ENCODE peak calls at places on chromosomes 3 and 15, in four cellular contexts. One of them, this sample, is unnamed.

GRCh38 chr3:139759470-139759869 is 81.7 kb upstream of the NMNAT3 start:
- DNase-seq in fibroblast of mammary gland: no peak
- DNase-seq in EH: peak; percentile 13
- DNase-seq in activated CD8-positive, alpha-beta memory T cell treated with anti-CD3 and anti-CD28 coated beads, Interleukin-2, amount 50 U/mL, for 4 hours: no peak
- DNase-seq in this sample: no peak

GRCh38 chr3:138726966-138727365 is 107.8 kb downstream of the PIK3CB start:
- DNase-seq in activated CD8-positive, alpha-beta memory T cell treated with anti-CD3 and anti-CD28 coated beads, Interleukin-2, amount 50 U/mL, for 4 hours: no peak
- DNase-seq in fibroblast of mammary gland: peak; percentile 54
- DNase-seq in EH: peak; percentile 17
- DNase-seq in this sample: no peak

GRCh38 chr3:102129774-102130608 is 280.7 kb downstream of the NFKBIZ start:
- DNase-seq in fibroblast of mammary gland: peak; percentile 92
- DNase-seq in activated CD8-positive, alpha-beta memory T cell treated with anti-CD3 and anti-CD28 coated beads, Interleukin-2, amount 50 U/mL, for 4 hours: no peak
- DNase-seq in EH: peak; percentile 82
- DNase-seq in this sample: peak; percentile 93

GRCh38 chr3:114827495-114827894 is 319.6 kb downstream of the ZBTB20 start:
- DNase-seq in EH: peak; percentile 53
- DNase-seq in fibroblast of mammary gland: peak; percentile 71
- DNase-seq in activated CD8-positive, alpha-beta memory T cell treated with anti-CD3 and anti-CD28 coated beads, Interleukin-2, amount 50 U/mL, for 4 hours: no peak
- DNase-seq in this sample: peak; percentile 65

GRCh38 chr3:130992344-130992743 is 34.3 kb downstream of the ASTE1 start:
- DNase-seq in EH: no peak
- DNase-seq in activated CD8-positive, alpha-beta memory T cell treated with anti-CD3 and anti-CD28 coated beads, Interleukin-2, amount 50 U/mL, for 4 hours: no peak
- DNase-seq in fibroblast of mammary gland: no peak
- DNase-seq in this sample: no peak

GRCh38 chr3:177833392-177833791 is 636.1 kb upstream of the TBL1XR1 start:
- DNase-seq in activated CD8-positive, alpha-beta memory T cell treated with anti-CD3 and anti-CD28 coated beads, Interleukin-2, amount 50 U/mL, for 4 hours: no peak
- DNase-seq in fibroblast of mammary gland: no peak
- DNase-seq in EH: no peak
- DNase-seq in this sample: no peak

GRCh38 chr3:136186330-136186729 is 9.8 kb downstream of the MSL2 start:
- DNase-seq in EH: no peak
- DNase-seq in fibroblast of mammary gland: no peak
- DNase-seq in activated CD8-positive, alpha-beta memory T cell treated with anti-CD3 and anti-CD28 coated beads, Interleukin-2, amount 50 U/mL, for 4 hours: no peak
- DNase-seq in this sample: no peak

GRCh38 chr3:177830411-177830849 is 633.1 kb upstream of the TBL1XR1 start:
- DNase-seq in EH: peak; percentile 82
- DNase-seq in fibroblast of mammary gland: peak; percentile 98
- DNase-seq in activated CD8-positive, alpha-beta memory T cell treated with anti-CD3 and anti-CD28 coated beads, Interleukin-2, amount 50 U/mL, for 4 hours: no peak
- DNase-seq in this sample: peak; percentile 85

GRCh38 chr15:36658905-36659304 is 79.5 kb downstream of the CDIN1 start:
- DNase-seq in fibroblast of mammary gland: no peak
- DNase-seq in activated CD8-positive, alpha-beta memory T cell treated with anti-CD3 and anti-CD28 coated beads, Interleukin-2, amount 50 U/mL, for 4 hours: no peak
- DNase-seq in EH: no peak
- DNase-seq in this sample: no peak

GRCh38 chr3:196837819-196838420 is 29.8 kb upstream of the SENP5 start:
- DNase-seq in activated CD8-positive, alpha-beta memory T cell treated with anti-CD3 and anti-CD28 coated beads, Interleukin-2, amount 50 U/mL, for 4 hours: peak; percentile 71
- DNase-seq in EH: peak; percentile 72
- DNase-seq in fibroblast of mammary gland: peak; percentile 75
- DNase-seq in this sample: peak; percentile 58

GRCh38 chr3:127590282-127590592 is 296 bp downstream of the TPRA1 start:
- DNase-seq in fibroblast of mammary gland: peak; percentile 24
- DNase-seq in EH: peak; percentile 49
- DNase-seq in activated CD8-positive, alpha-beta memory T cell treated with anti-CD3 and anti-CD28 coated beads, Interleukin-2, amount 50 U/mL, for 4 hours: peak; percentile 38
- DNase-seq in this sample: no peak

GRCh38 chr3:150602426-150603089 is 563 bp upstream of the SELENOT start:
- DNase-seq in EH: no peak
- DNase-seq in activated CD8-positive, alpha-beta memory T cell treated with anti-CD3 and anti-CD28 coated beads, Interleukin-2, amount 50 U/mL, for 4 hours: no peak
- DNase-seq in fibroblast of mammary gland: no peak
- DNase-seq in this sample: no peak

GRCh38 chr3:12659316-12660015 is 4.5 kb downstream of the RAF1 start:
- DNase-seq in fibroblast of mammary gland: no peak
- DNase-seq in EH: peak; percentile 46
- DNase-seq in activated CD8-positive, alpha-beta memory T cell treated with anti-CD3 and anti-CD28 coated beads, Interleukin-2, amount 50 U/mL, for 4 hours: no peak
- DNase-seq in this sample: no peak

GRCh38 chr3:56939759-56940323 is 120.6 kb upstream of the SPATA12 start:
- DNase-seq in activated CD8-positive, alpha-beta memory T cell treated with anti-CD3 and anti-CD28 coated beads, Interleukin-2, amount 50 U/mL, for 4 hours: no peak
- DNase-seq in fibroblast of mammary gland: no peak
- DNase-seq in EH: no peak
- DNase-seq in this sample: no peak

GRCh38 chr3:52695798-52696649 is 9.6 kb downstream of the GLT8D1 start:
- DNase-seq in fibroblast of mammary gland: no peak
- DNase-seq in EH: no peak
- DNase-seq in activated CD8-positive, alpha-beta memory T cell treated with anti-CD3 and anti-CD28 coated beads, Interleukin-2, amount 50 U/mL, for 4 hours: no peak
- DNase-seq in this sample: no peak

GRCh38 chr3:177615015-177615414 is 417.7 kb upstream of the TBL1XR1 start:
- DNase-seq in EH: peak; percentile 81
- DNase-seq in activated CD8-positive, alpha-beta memory T cell treated with anti-CD3 and anti-CD28 coated beads, Interleukin-2, amount 50 U/mL, for 4 hours: no peak
- DNase-seq in fibroblast of mammary gland: peak; percentile 96
- DNase-seq in this sample: peak; percentile 84

GRCh38 chr15:75422554-75422953 is 28.9 kb downstream of the SIN3A start:
- DNase-seq in EH: no peak
- DNase-seq in fibroblast of mammary gland: no peak
- DNase-seq in activated CD8-positive, alpha-beta memory T cell treated with anti-CD3 and anti-CD28 coated beads, Interleukin-2, amount 50 U/mL, for 4 hours: no peak
- DNase-seq in this sample: no peak

GRCh38 chr3:38662544-38662943 is 13.1 kb upstream of the SCN5A start:
- DNase-seq in fibroblast of mammary gland: peak; percentile 52
- DNase-seq in EH: peak; percentile 54
- DNase-seq in activated CD8-positive, alpha-beta memory T cell treated with anti-CD3 and anti-CD28 coated beads, Interleukin-2, amount 50 U/mL, for 4 hours: no peak
- DNase-seq in this sample: peak; percentile 46

GRCh38 chr3:49222002-49222401 is 50.6 kb downstream of the KLHDC8B start:
- DNase-seq in activated CD8-positive, alpha-beta memory T cell treated with anti-CD3 and anti-CD28 coated beads, Interleukin-2, amount 50 U/mL, for 4 hours: no peak
- DNase-seq in fibroblast of mammary gland: no peak
- DNase-seq in EH: no peak
- DNase-seq in this sample: no peak

GRCh38 chr3:155963557-155963956 is 93.1 kb downstream of the GMPS start:
- DNase-seq in fibroblast of mammary gland: peak; percentile 19
- DNase-seq in activated CD8-positive, alpha-beta memory T cell treated with anti-CD3 and anti-CD28 coated beads, Interleukin-2, amount 50 U/mL, for 4 hours: no peak
- DNase-seq in EH: peak; percentile 58
- DNase-seq in this sample: no peak

GRCh38 chr3:76673171-76673570 is 366.7 kb upstream of the ROBO2 start:
- DNase-seq in activated CD8-positive, alpha-beta memory T cell treated with anti-CD3 and anti-CD28 coated beads, Interleukin-2, amount 50 U/mL, for 4 hours: no peak
- DNase-seq in fibroblast of mammary gland: no peak
- DNase-seq in EH: no peak
- DNase-seq in this sample: no peak

GRCh38 chr3:18223591-18224338 is 201.4 kb downstream of the SATB1 start:
- DNase-seq in activated CD8-positive, alpha-beta memory T cell treated with anti-CD3 and anti-CD28 coated beads, Interleukin-2, amount 50 U/mL, for 4 hours: no peak
- DNase-seq in EH: no peak
- DNase-seq in fibroblast of mammary gland: no peak
- DNase-seq in this sample: no peak

GRCh38 chr3:43248194-43248593 is 38.1 kb upstream of the SNRK start:
- DNase-seq in EH: peak; percentile 81
- DNase-seq in activated CD8-positive, alpha-beta memory T cell treated with anti-CD3 and anti-CD28 coated beads, Interleukin-2, amount 50 U/mL, for 4 hours: no peak
- DNase-seq in fibroblast of mammary gland: no peak
- DNase-seq in this sample: no peak

This sample was measured in LHCN-M2.